ENCODE peak calls at places on chromosomes 4 and X, in five cellular contexts. D is BE2C, M is HFF-Myc, A is GM12864, O is upper lobe of right lung. P is an unnamed sample.

GRCh38 chrX:44012484-44013096 is 39.4 kb upstream of the NDP start:
- DNase-seq in D (no peak), M (no peak), A (no peak), O (peak), P (no peak)

GRCh38 chr4:19945979-19946380 is 305.7 kb upstream of the SLIT2 start:
- DNase-seq in D (no peak), M (peak), A (no peak), O (no peak), P (no peak)

GRCh38 chr4:39636786-39637185 is 1.9 kb downstream of the SMIM14 start:
- DNase-seq in D (no peak), M (no peak), A (no peak), O (no peak), P (no peak)

GRCh38 chr4:75745192-75745591 is 20.8 kb downstream of the USO1 start:
- DNase-seq in D (no peak), M (no peak), A (no peak), O (no peak), P (no peak)

GRCh38 chrX:132710756-132711155 is 221.9 kb upstream of the MBNL3 start:
- DNase-seq in D (no peak), M (no peak), A (no peak), O (no peak), P (no peak)

GRCh38 chrX:105662248-105662647 is 160.1 kb upstream of the NRK start:
- DNase-seq in D (no peak), M (no peak), A (no peak), O (no peak), P (no peak)

GRCh38 chrX:39396358-39396995 is 595.2 kb downstream of the MID1IP1 start:
- DNase-seq in D (no peak), M (no peak), A (no peak), O (no peak), P (no peak)

GRCh38 chr4:39367166-39367565 is 1.0 kb upstream of the RFC1 start:
- DNase-seq in D (no peak), M (no peak), A (no peak), O (no peak), P (no peak)

GRCh38 chrX:50114113-50114512 is 86.7 kb downstream of the AKAP4 start:
- DNase-seq in D (no peak), M (no peak), A (no peak), O (no peak), P (no peak)

GRCh38 chrX:16559206-16559619 is 90.7 kb upstream of the S100G start:
- DNase-seq in D (no peak), M (peak), A (no peak), O (no peak), P (no peak)

GRCh38 chr4:19707876-19708275 is 543.8 kb upstream of the SLIT2 start:
- DNase-seq in D (no peak), M (no peak), A (no peak), O (no peak), P (no peak)

GRCh38 chrX:44843318-44843702 is 511 bp upstream of the DUSP21 start:
- DNase-seq in D (no peak), M (no peak), A (no peak), O (no peak), P (no peak)

GRCh38 chrX:17744896-17745523 is 7.7 kb downstream of the SCML1 start:
- DNase-seq in D (no peak), M (no peak), A (no peak), O (no peak), P (no peak)

GRCh38 chr4:78567502-78568075 is 16.0 kb downstream of the ANXA3 start:
- DNase-seq in D (no peak), M (no peak), A (no peak), O (no peak), P (no peak)

GRCh38 chr4:40246938-40247337 is 50.1 kb downstream of the RHOH start:
- DNase-seq in D (no peak), M (no peak), A (no peak), O (no peak), P (no peak)

GRCh38 chr4:20109395-20109794 is 142.3 kb upstream of the SLIT2 start:
- DNase-seq in D (no peak), M (no peak), A (no peak), O (no peak), P (no peak)

GRCh38 chr4:54647070-54647469 is 10.7 kb upstream of the KIT start:
- DNase-seq in D (no peak), M (no peak), A (no peak), O (no peak), P (no peak)

GRCh38 chr4:124061413-124061812 is 651.1 kb downstream of the ANKRD50 start:
- DNase-seq in D (no peak), M (peak), A (no peak), O (no peak), P (no peak)

GRCh38 chrX:153953892-153954617 is 9.6 kb upstream of the RENBP start:
- DNase-seq in D (no peak), M (no peak), A (no peak), O (no peak), P (no peak)

GRCh38 chrX:120380699-120381098 is 18.8 kb downstream of the ATP1B4 start:
- DNase-seq in D (no peak), M (no peak), A (no peak), O (no peak), P (no peak)
- TF ChIP-seq CTCF in D (peak), M (peak), A (peak), O (peak), P (peak)

GRCh38 chr4:128371004-128371777 is 83.6 kb upstream of the PGRMC2 start:
- DNase-seq in D (no peak), M (no peak), A (no peak), O (no peak), P (no peak)
- H3K4me3 ChIP-seq in D (no peak), M (no peak), A (no peak), O (no peak), P (no peak)

GRCh38 chrX:21295246-21295820 is 78.9 kb upstream of the CNKSR2 start:
- DNase-seq in D (no peak), M (no peak), A (no peak), O (no peak), P (no peak)
- TF ChIP-seq CTCF in D (no peak), M (no peak), A (no peak), O (no peak), P (no peak)

GRCh38 chrX:119425050-119425449 is 25.9 kb downstream of the SLC25A43 start:
- DNase-seq in D (no peak), M (no peak), A (no peak), O (no peak), P (no peak)

GRCh38 chrX:119423631-119424030 is 24.5 kb downstream of the SLC25A43 start:
- DNase-seq in D (no peak), M (no peak), A (no peak), O (no peak), P (no peak)

GRCh38 chrX:119427795-119428185 is 28.7 kb downstream of the SLC25A43 start:
- DNase-seq in D (no peak), M (no peak), A (no peak), O (no peak), P (no peak)

GRCh38 chrX:119429471-119429870 is 30.3 kb downstream of the SLC25A43 start:
- DNase-seq in D (no peak), M (no peak), A (no peak), O (no peak), P (no peak)

GRCh38 chrX:119427024-119427794 is 28.1 kb downstream of the SLC25A43 start:
- DNase-seq in D (no peak), M (no peak), A (peak), O (no peak), P (peak)
- H3K4me3 ChIP-seq in D (no peak), M (no peak), A (no peak), O (no peak), P (no peak)

GRCh38 chr4:153545822-153546221 is 79.7 kb downstream of the TMEM131L start:
- DNase-seq in D (no peak), M (no peak), A (no peak), O (no peak), P (no peak)
- TF ChIP-seq CTCF in D (no peak), M (no peak), A (no peak), O (no peak), P (no peak)

GRCh38 chrX:24498975-24499374 is 33.9 kb downstream of the PDK3 start:
- DNase-seq in D (no peak), M (no peak), A (no peak), O (no peak), P (peak)
- H3K4me3 ChIP-seq in D (no peak), M (no peak), A (no peak), O (no peak), P (no peak)

GRCh38 chr4:152398060-152398459 is 137.8 kb downstream of the FBXW7 start:
- DNase-seq in D (no peak), M (no peak), A (no peak), O (no peak), P (no peak)
- TF ChIP-seq CTCF in D (peak), M (no peak), A (peak), O (peak), P (no peak)

GRCh38 chr4:109755656-109756055 is 25.8 kb upstream of the PLA2G12A start:
- DNase-seq in D (no peak), M (no peak), A (no peak), O (no peak), P (no peak)
- H3K4me3 ChIP-seq in D (no peak), M (no peak), A (no peak), O (no peak), P (no peak)

P was measured in GM06990.